ENCODE peak calls at places on chromosome 16, in ten cellular contexts. D, S, B, Z, I, F, E, R, U and O are unnamed samples.
A peak's percentile ranks its signal among the peaks of the same experiment; 100 is the strongest.

GRCh38 chr16:16075463-16076399 is 126.3 kb downstream of the ABCC1 start:
- DNase-seq in R (no peak), F (no peak), U (no peak), Z (no peak), D (no peak), S (peak; percentile 46), E (peak; percentile 99), I (peak; percentile 54), B (peak; percentile 39), O (peak; percentile 84)

GRCh38 chr16:11681977-11682654 is 13.9 kb downstream of the SNN start:
- DNase-seq in F (no peak), I (no peak), E (no peak), Z (no peak), B (peak; percentile 73), S (peak; percentile 18), U (no peak), D (no peak), R (no peak), O (peak; percentile 87)

GRCh38 chr16:29664133-29664912 is 1.3 kb downstream of the SPN start:
- DNase-seq in Z (no peak), E (peak; percentile 91), I (peak; percentile 86), F (no peak), S (no peak), D (no peak), B (peak; percentile 32), R (no peak), U (no peak), O (peak; percentile 89)

GRCh38 chr16:85699628-85700027 is 10.9 kb upstream of the GINS2 start:
- DNase-seq in I (no peak), U (no peak), B (no peak), E (no peak), R (peak; percentile 12), D (no peak), F (no peak), Z (no peak), S (no peak), O (no peak)

GRCh38 chr16:79283578-79283977 is 317.0 kb downstream of the MAF start:
- DNase-seq in E (no peak), F (no peak), D (no peak), I (no peak), Z (no peak), R (no peak), U (no peak), S (no peak), B (peak; percentile 10), O (no peak)

GRCh38 chr16:48003226-48003907 is 152.4 kb downstream of the ABCC12 start:
- DNase-seq in U (no peak), D (peak; percentile 58), E (no peak), Z (no peak), I (no peak), B (no peak), R (no peak), S (no peak), F (no peak), O (no peak)

GRCh38 chr16:30372725-30373124 is 1.9 kb upstream of the MYL11 start:
- DNase-seq in B (no peak), S (no peak), I (no peak), U (no peak), F (no peak), Z (no peak), D (no peak), R (no peak), E (no peak), O (no peak)

GRCh38 chr16:5374184-5374583 is 276.6 kb upstream of the EEF2KMT start:
- DNase-seq in R (no peak), U (no peak), S (no peak), E (no peak), Z (no peak), D (peak; percentile 45), F (no peak), B (no peak), I (no peak), O (no peak)

GRCh38 chr16:87042551-87043272 is 274.5 kb downstream of the C16orf95 start:
- DNase-seq in D (no peak), I (no peak), E (no peak), R (no peak), Z (no peak), B (no peak), S (no peak), F (no peak), U (no peak), O (no peak)

GRCh38 chr16:30526137-30526822 is at the start of gene ZNF768:
- DNase-seq in S (no peak), I (no peak), Z (peak; percentile 56), R (peak; percentile 94), B (peak; percentile 46), D (peak; percentile 93), U (no peak), E (no peak), F (no peak), O (peak; percentile 95)

GRCh38 chr16:22220076-22220453 is 14.0 kb downstream of the EEF2K start:
- DNase-seq in Z (no peak), B (peak; percentile 48), I (no peak), U (no peak), E (no peak), R (no peak), F (no peak), S (no peak), D (no peak), O (no peak)

GRCh38 chr16:59113009-59113408 is 378.9 kb upstream of the GOT2 start:
- DNase-seq in Z (no peak), U (no peak), S (no peak), R (no peak), E (no peak), D (no peak), B (no peak), F (no peak), I (no peak), O (no peak)

GRCh38 chr16:59121411-59121810 is 387.3 kb upstream of the GOT2 start:
- DNase-seq in R (no peak), B (no peak), Z (no peak), I (no peak), U (no peak), D (no peak), F (no peak), S (no peak), E (no peak), O (no peak)

GRCh38 chr16:59111280-59111679 is 377.2 kb upstream of the GOT2 start:
- DNase-seq in S (no peak), F (no peak), U (no peak), D (no peak), E (no peak), I (no peak), B (no peak), R (no peak), Z (no peak), O (no peak)

GRCh38 chr16:59114790-59115189 is 380.7 kb upstream of the GOT2 start:
- DNase-seq in B (no peak), F (no peak), Z (no peak), R (no peak), S (no peak), E (no peak), I (no peak), U (no peak), D (no peak), O (no peak)

DNA sequence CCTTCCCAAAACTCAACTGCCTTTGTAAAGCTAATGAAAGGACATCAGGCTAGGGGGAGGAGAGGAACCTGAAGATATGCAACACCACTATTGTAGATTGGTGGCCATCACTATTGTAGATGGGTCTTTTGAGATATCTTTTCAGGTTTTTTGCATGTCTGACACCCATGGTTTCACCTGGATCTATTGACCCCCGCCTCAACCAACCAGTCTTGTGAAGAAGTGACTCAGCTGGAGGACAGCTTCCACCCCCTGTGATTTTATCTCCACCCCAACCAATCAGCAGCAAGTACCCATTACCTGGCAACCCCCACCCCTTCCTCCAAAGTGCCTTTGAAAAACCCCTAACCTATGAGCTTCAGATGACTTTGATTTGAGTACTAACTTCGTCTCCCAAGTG is 382.6 kb upstream of the GOT2 start:
- DNase-seq in I (no peak), E (no peak), U (no peak), D (no peak), S (no peak), B (no peak), Z (no peak), R (no peak), F (no peak), O (no peak)
- TF ChIP-seq POLR2AphosphoS5 in I (no peak), E (no peak), U (no peak), D (no peak), S (no peak), B (no peak), Z (no peak), R (no peak), F (no peak), O (no peak)

DNA sequence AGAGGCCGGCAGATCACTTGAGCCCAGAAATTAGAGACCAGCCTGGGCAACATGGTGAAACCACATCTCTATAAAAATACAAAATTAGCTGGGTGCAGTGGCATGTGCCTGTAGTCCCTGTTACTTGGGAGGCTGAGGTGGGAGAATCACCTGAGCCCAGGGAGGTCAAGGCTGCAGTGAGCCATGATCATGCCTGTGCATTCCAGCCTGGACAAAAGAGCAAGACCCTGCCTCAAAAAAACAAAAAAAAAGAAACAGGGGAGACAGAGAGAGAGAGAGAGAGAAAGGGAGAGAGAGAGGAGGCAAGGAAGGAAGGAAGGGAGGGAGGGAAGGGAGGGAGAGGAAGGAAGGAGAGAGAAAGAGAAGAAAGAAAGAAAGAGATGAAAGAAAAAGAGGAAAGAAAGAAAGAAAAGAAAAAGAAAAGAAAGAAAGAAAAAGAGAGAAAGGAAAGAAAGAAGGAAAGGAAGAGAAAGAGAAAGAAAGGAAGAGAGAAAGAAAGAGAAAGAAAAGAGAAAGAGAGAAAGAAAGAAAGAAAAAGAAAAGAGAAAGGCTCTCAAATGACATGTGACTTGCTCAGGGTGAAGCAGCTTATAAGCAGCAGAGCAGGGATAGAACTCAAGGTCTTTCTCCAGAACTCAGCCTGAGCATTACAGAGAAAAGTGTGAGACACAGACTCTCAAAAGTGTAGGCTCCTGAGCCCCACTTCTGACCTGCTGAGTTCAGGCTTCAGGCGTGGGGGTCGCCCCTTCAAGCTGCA is 15.5 kb downstream of the CX3CL1 start:
- DNase-seq in Z (no peak), F (no peak), E (no peak), U (no peak), B (no peak), S (no peak), I (no peak), R (no peak), D (no peak), O (no peak)
- TF ChIP-seq POLR2AphosphoS5 in Z (no peak), F (no peak), E (no peak), U (no peak), B (no peak), S (no peak), I (no peak), R (no peak), D (no peak), O (no peak)

GRCh38 chr16:1325673-1326371 is 7.6 kb upstream of the BAIAP3 start:
- DNase-seq in R (no peak), D (no peak), B (no peak), F (no peak), I (peak; percentile 65), Z (no peak), E (no peak), U (no peak), S (no peak), O (no peak)
- TF ChIP-seq POLR2AphosphoS5 in R (peak; percentile 13), D (peak; percentile 25), B (no peak), F (peak; percentile 40), I (no peak), Z (no peak), E (peak; percentile 60), U (peak; percentile 45), S (no peak), O (peak; percentile 66)

DNA sequence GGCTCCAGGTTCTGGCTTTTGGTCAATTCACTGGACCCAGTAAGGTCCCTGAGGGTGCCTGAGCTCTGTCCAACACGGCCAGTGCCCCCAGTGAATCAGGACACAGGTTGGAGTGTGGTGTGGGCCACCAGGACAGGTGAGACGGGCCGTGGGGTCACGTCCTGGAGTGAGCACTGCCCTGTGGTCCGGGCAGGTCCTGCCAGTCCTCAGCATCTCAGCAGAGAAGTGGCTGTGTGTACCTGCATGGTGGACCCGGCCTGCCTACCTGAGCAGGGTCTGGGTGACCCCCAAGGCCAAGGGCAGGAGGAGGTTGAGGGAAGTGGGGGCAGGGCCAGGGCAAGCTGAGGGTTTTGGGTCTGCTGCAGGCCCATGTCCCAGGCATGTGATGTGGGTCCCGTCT is 1.9 kb upstream of the GNG13 start:
- DNase-seq in R (no peak), D (no peak), F (no peak), S (no peak), I (no peak), E (no peak), Z (no peak), U (no peak), B (no peak), O (no peak)
- TF ChIP-seq POLR2AphosphoS5 in R (no peak), D (no peak), F (peak; percentile 27), S (no peak), I (no peak), E (no peak), Z (no peak), U (no peak), B (no peak), O (no peak)